ENCODE peak calls at places on chromosomes 16 and 17, in eight cellular contexts. E is H9; L is endothelial cell of umbilical vein; B is CD4-positive, alpha-beta T cell; W is mesendoderm; F is esophagus muscularis mucosa; G is ovary; O is A549. K is an unnamed sample.
A peak's percentile ranks its signal among the peaks of the same experiment; 100 is the strongest.

GRCh38 chr17:51228177-51228576 is 31.7 kb downstream of the MBTD1 start:
- DNase-seq in L (no peak), B (no peak), G (no peak), E (no peak), F (no peak), O (no peak), W (no peak), K (no peak)

GRCh38 chr17:9080296-9080914 is 59.1 kb downstream of the NTN1 start:
- DNase-seq in E (no peak), F (no peak), G (no peak), B (no peak), O (no peak), L (no peak), W (no peak), K (no peak)

GRCh38 chr17:43871947-43872690 is 25.1 kb downstream of the CD300LG start:
- DNase-seq in O (no peak), G (no peak), F (no peak), B (no peak), L (no peak), E (no peak), W (no peak), K (no peak)

GRCh38 chr17:17443173-17443572 is 33.6 kb upstream of the MED9 start:
- DNase-seq in B (no peak), E (no peak), L (no peak), W (no peak), O (no peak), G (no peak), F (no peak), K (no peak)

GRCh38 chr17:48139948-48140347 is 32.4 kb downstream of the SNX11 start:
- DNase-seq in L (peak; percentile 59), B (no peak), G (no peak), O (no peak), F (no peak), E (no peak), W (no peak), K (no peak)

GRCh38 chr16:67961551-67961957 is 6.9 kb downstream of the SLC12A4 start:
- DNase-seq in W (no peak), G (no peak), O (no peak), B (no peak), E (no peak), F (no peak), L (no peak), K (no peak)

GRCh38 chr16:13835935-13836334 is 84.0 kb upstream of the ERCC4 start:
- DNase-seq in B (no peak), G (no peak), F (no peak), O (no peak), E (no peak), W (no peak), L (no peak), K (no peak)

GRCh38 chr17:14203392-14203791 is 33.3 kb downstream of the CDRT15 start:
- DNase-seq in L (no peak), E (no peak), F (no peak), W (peak; percentile 36), G (no peak), O (no peak), B (no peak), K (no peak)

GRCh38 chr16:78264642-78265041 is 165.2 kb downstream of the WWOX start:
- DNase-seq in F (no peak), G (no peak), E (no peak), W (no peak), L (no peak), O (no peak), B (no peak), K (no peak)

DNA sequence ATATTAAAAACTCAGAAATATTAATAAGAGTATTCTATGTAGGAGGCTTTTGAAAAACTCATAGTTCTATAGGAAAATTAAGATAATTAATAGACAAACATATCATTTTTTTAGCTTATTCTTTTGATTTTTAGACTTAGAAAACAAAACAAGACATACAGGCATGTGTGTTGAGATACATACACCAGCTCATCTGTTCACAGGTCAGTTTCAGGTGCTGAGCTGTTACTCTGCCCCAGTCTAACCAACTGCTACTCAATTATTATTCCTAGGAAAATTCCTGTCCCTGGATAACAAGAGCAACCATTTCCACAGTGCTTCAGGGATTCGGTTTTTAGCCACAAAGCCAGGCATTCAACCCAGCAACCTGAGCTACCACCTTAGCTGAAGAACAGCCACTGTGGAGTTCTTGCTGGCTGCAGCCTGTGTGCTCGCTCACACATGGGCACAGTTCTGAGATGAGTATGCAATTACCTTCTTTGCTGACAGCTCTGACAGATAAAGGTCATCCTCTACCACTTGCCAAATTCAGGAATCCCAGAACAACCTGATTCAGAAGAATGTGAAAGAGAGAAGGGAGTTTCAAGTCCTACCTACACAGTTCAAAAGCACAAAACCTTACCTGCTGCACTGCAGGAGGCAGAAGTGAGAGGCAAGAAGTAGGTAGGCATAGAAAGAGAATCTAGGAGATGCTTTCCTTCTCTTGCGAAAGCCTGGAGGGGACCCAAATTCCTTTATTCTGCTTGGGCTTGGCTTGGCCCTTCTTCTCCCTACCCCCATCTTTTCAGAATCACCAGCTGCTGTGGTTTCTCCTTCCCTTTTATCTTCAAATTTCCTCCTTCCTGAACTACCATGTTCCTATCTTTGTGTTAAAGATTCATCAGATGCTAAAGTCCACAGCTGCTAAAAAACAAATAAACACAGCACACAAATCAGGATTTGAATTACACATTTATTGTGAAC is 62.7 kb downstream of the TEX2 start:
- DNase-seq in L (no peak), W (peak; percentile 15), G (no peak), B (no peak), E (no peak), F (no peak), O (no peak), K (no peak)
- H3K27ac ChIP-seq in L (no peak overlapping the region), W (no peak overlapping the region), G (no peak overlapping the region), B (no peak overlapping the region), E (no peak overlapping the region), F (no peak overlapping the region), O (no peak overlapping the region), K (peak overlapping the region; percentile 9)

GRCh38 chr17:42675348-42675983 is 1.3 kb downstream of the PLEKHH3 start:
- DNase-seq in B (no peak), G (no peak), W (no peak), O (no peak), F (no peak), L (no peak), E (peak; percentile 38), K (no peak)

GRCh38 chr17:42674755-42675347 is 1.9 kb downstream of the PLEKHH3 start:
- DNase-seq in W (peak; percentile 86), G (no peak), F (no peak), O (no peak), B (no peak), E (peak; percentile 91), L (no peak), K (no peak)

GRCh38 chr17:42676424-42677011 is at the start of gene PLEKHH3:
- DNase-seq in G (no peak), B (no peak), O (no peak), W (no peak), L (no peak), F (no peak), E (no peak), K (no peak)

GRCh38 chr17:42677012-42677857 is 441 bp upstream of the PLEKHH3 start:
- DNase-seq in E (peak; percentile 100), B (peak; percentile 96), F (peak; percentile 100), W (peak; percentile 100), O (peak; percentile 100), G (peak; percentile 100), L (peak; percentile 100), K (peak; percentile 100)

GRCh38 chr17:42675984-42676423 is 790 bp downstream of the PLEKHH3 start:
- DNase-seq in F (no peak), E (peak; percentile 64), G (peak; percentile 72), W (peak; percentile 67), B (no peak), O (peak; percentile 58), L (peak; percentile 45), K (peak; percentile 73)
- H3K27ac ChIP-seq in F (peak overlapping the region; percentile 99), E (no peak overlapping the region), G (peak overlapping the region; percentile 82), W (peak overlapping the region; percentile 41), B (no peak overlapping the region), O (peak overlapping the region; percentile 95), L (no peak overlapping the region), K (peak overlapping the region; percentile 83)

GRCh38 chr17:46950997-46951621 is 27.9 kb downstream of the RPRML start:
- DNase-seq in B (no peak), L (no peak), W (peak; percentile 79), G (no peak), E (no peak), F (no peak), O (no peak), K (no peak)

GRCh38 chr17:46950615-46950996 is 27.6 kb downstream of the GOSR2 start:
- DNase-seq in F (no peak), G (no peak), L (no peak), O (no peak), E (peak; percentile 20), W (no peak), B (no peak), K (no peak)

GRCh38 chr17:46952115-46952514 is 26.9 kb downstream of the RPRML start:
- DNase-seq in E (no peak), G (no peak), B (no peak), W (no peak), F (no peak), L (no peak), O (no peak), K (no peak)

GRCh38 chr17:46949291-46950174 is 26.6 kb downstream of the GOSR2 start:
- DNase-seq in F (no peak), O (no peak), G (no peak), L (no peak), E (no peak), W (no peak), B (no peak), K (no peak)

GRCh38 chr17:46951681-46952080 is 27.4 kb downstream of the RPRML start:
- DNase-seq in O (no peak), F (no peak), W (no peak), G (no peak), E (no peak), L (no peak), B (no peak), K (no peak)
- H3K27ac ChIP-seq in O (no peak overlapping the region), F (no peak overlapping the region), W (no peak overlapping the region), G (no peak overlapping the region), E (no peak overlapping the region), L (no peak overlapping the region), B (no peak overlapping the region), K (no peak overlapping the region)

GRCh38 chr17:31722251-31723056 is 136.6 kb downstream of the COPRS start:
- DNase-seq in E (no peak), W (no peak), G (no peak), F (no peak), L (peak; percentile 97), O (no peak), B (no peak), K (peak; percentile 65)

GRCh38 chr17:31724619-31725018 is 134.4 kb downstream of the COPRS start:
- DNase-seq in E (no peak), G (no peak), B (no peak), W (no peak), F (no peak), L (peak; percentile 27), O (no peak), K (no peak)

GRCh38 chr17:31726980-31727427 is 132.0 kb downstream of the COPRS start:
- DNase-seq in O (no peak), E (no peak), L (no peak), B (no peak), F (no peak), G (no peak), W (no peak), K (no peak)

GRCh38 chr17:31721291-31722025 is 137.6 kb downstream of the COPRS start:
- DNase-seq in E (no peak), G (no peak), B (no peak), L (no peak), W (no peak), F (no peak), O (no peak), K (no peak)

DNA sequence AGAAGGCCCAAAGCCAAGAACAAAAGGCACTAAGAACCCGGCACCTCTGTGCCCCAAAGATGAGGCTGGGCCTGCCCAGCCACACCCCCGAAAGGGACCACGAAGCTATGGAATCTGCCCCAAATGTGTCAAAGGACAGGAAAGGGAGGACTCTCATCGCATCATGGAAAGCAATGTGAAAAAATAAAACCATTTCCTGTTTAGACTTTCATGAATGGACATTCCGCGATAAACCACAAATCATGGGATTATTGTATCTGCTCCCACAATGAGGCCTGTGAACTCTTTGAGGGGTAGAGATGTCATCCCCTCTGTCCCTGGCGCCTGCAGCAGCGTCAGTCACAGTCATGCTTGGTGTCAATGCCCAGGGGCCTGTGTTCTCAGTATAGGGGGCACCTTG is 135.0 kb downstream of the COPRS start:
- DNase-seq in L (peak; percentile 74), E (no peak), F (no peak), G (no peak), B (no peak), O (no peak), W (no peak), K (no peak)
- H3K27ac ChIP-seq in L (peak overlapping the region; percentile 91), E (no peak overlapping the region), F (no peak overlapping the region), G (no peak overlapping the region), B (no peak overlapping the region), O (no peak overlapping the region), W (no peak overlapping the region), K (no peak overlapping the region)

K was measured in adrenal gland.